ENCODE peak calls at places on chromosomes 12 and 14, in ten cellular contexts. P is neural progenitor cell, F is transverse colon, U is cardiac fibroblast, A is choroid plexus epithelial cell, T is left ventricle myocardium inferior, V is fibroblast of villous mesenchyme, D is right atrium auricular region, N is tibial artery, S is IMR-90. W is an unnamed sample.

GRCh38 chr12:93402333-93403311 is 24.9 kb downstream of the NUDT4 start:
- DNase-seq in U (no peak), F (no peak), S (no peak), N (no peak), P (no peak), V (no peak), D (no peak), T (no peak), A (no peak), W (no peak)

GRCh38 chr14:89025581-89026236 is 201.3 kb downstream of the TTC8 start:
- DNase-seq in F (no peak), V (peak), A (no peak), D (no peak), T (no peak), S (peak), P (no peak), U (peak), N (no peak), W (peak)

GRCh38 chr12:52011602-52012214 is 5.0 kb downstream of the TAMALIN start:
- DNase-seq in V (no peak), D (no peak), P (no peak), N (no peak), T (no peak), A (no peak), F (no peak), S (no peak), U (no peak), W (no peak)

GRCh38 chr14:24436355-24437019 is 6.1 kb downstream of the SDR39U1 start:
- DNase-seq in F (no peak), S (peak), T (no peak), D (no peak), A (peak), P (peak), N (no peak), V (peak), U (peak), W (peak)

GRCh38 chr14:95485222-95485819 is 31.1 kb downstream of the SYNE3 start:
- DNase-seq in P (peak), N (no peak), T (no peak), V (no peak), U (no peak), D (no peak), A (no peak), F (no peak), S (no peak), W (no peak)

GRCh38 chr14:98167702-98168101 is 1104.3 kb downstream of the BCL11B start:
- DNase-seq in F (no peak), N (no peak), P (no peak), A (no peak), U (no peak), V (no peak), S (no peak), T (no peak), D (no peak), W (no peak)

GRCh38 chr14:75301666-75302325 is 23.2 kb downstream of the FOS start:
- DNase-seq in A (peak), S (no peak), F (peak), V (peak), N (peak), D (peak), P (no peak), T (peak), U (peak), W (peak)

GRCh38 chr14:39431416-39432178 is 636 bp downstream of the FBXO33 start:
- DNase-seq in F (peak), A (peak), N (peak), V (peak), D (peak), U (peak), T (peak), P (peak), S (peak), W (peak)

GRCh38 chr12:89657090-89657489 is 51.5 kb downstream of the ATP2B1 start:
- DNase-seq in S (no peak), V (no peak), P (no peak), F (no peak), T (no peak), D (no peak), A (no peak), U (no peak), N (no peak), W (no peak)

GRCh38 chr12:32586390-32586789 is 92.7 kb upstream of the DNM1L start:
- DNase-seq in N (no peak), P (no peak), F (no peak), U (peak), T (no peak), A (peak), D (no peak), S (peak), V (peak), W (peak)

GRCh38 chr12:125944446-125944845 is 879.2 kb downstream of the AACS start:
- DNase-seq in S (no peak), A (no peak), N (no peak), P (no peak), U (no peak), F (no peak), V (no peak), D (no peak), T (no peak), W (no peak)

GRCh38 chr14:33120966-33121365 is 182.3 kb downstream of the NPAS3 start:
- DNase-seq in D (no peak), S (no peak), F (no peak), V (peak), U (peak), P (no peak), A (peak), N (no peak), T (no peak), W (peak)

GRCh38 chr12:2179953-2180736 is 127.4 kb downstream of the CACNA1C start:
- DNase-seq in F (peak), V (peak), U (peak), N (peak), T (peak), P (no peak), S (peak), A (peak), D (peak), W (peak)

GRCh38 chr12:57476162-57476992 is 3.3 kb downstream of the ARHGAP9 start:
- DNase-seq in U (no peak), V (no peak), S (no peak), N (no peak), D (no peak), A (no peak), P (no peak), F (peak), T (no peak), W (no peak)

GRCh38 chr14:73238262-73238852 is 1.1 kb downstream of the PAPLN start:
- DNase-seq in V (peak), A (peak), F (no peak), P (peak), S (peak), N (no peak), U (peak), D (no peak), T (no peak), W (peak)

GRCh38 chr14:68231832-68232642 is 412.5 kb downstream of the RAD51B start:
- DNase-seq in V (peak), D (no peak), U (peak), N (no peak), A (peak), T (no peak), F (no peak), S (peak), P (no peak), W (peak)

GRCh38 chr12:122368361-122369073 is 54.0 kb downstream of the CLIP1 start:
- DNase-seq in V (peak), P (no peak), T (no peak), N (no peak), S (peak), A (peak), U (peak), F (no peak), D (no peak), W (peak)

GRCh38 chr12:76449572-76449971 is 101.4 kb upstream of the BBS10 start:
- DNase-seq in U (peak), T (no peak), P (no peak), F (no peak), V (peak), N (no peak), A (peak), S (peak), D (no peak), W (peak)

GRCh38 chr14:55276736-55277135 is 5.5 kb downstream of the FBXO34 start:
- DNase-seq in F (no peak), U (no peak), S (no peak), A (no peak), T (no peak), P (no peak), D (no peak), N (no peak), V (no peak), W (no peak)

GRCh38 chr12:132033627-132034026 is 83.9 kb downstream of the EP400 start:
- DNase-seq in D (no peak), T (no peak), N (no peak), V (no peak), U (no peak), A (no peak), S (no peak), P (no peak), F (no peak), W (no peak)

GRCh38 chr14:44962573-44963528 is 861 bp downstream of the TOGARAM1 start:
- DNase-seq in U (peak), F (peak), N (peak), P (peak), A (peak), T (peak), S (peak), V (peak), D (peak), W (peak)

GRCh38 chr12:5458229-5459050 is 26.5 kb downstream of the NTF3 start:
- DNase-seq in S (no peak), F (no peak), T (no peak), A (no peak), V (no peak), N (peak), U (no peak), P (no peak), D (no peak), W (no peak)

GRCh38 chr14:50762001-50762930 is 68.7 kb downstream of the NIN start:
- DNase-seq in S (peak), F (no peak), V (peak), N (no peak), T (no peak), A (peak), P (no peak), D (no peak), U (peak), W (peak)

GRCh38 chr12:95788637-95789036 is 1.9 kb downstream of the NTN4 start:
- DNase-seq in S (peak), N (no peak), U (peak), V (peak), F (no peak), T (no peak), A (peak), P (no peak), D (no peak), W (peak)
- H3K4me3 ChIP-seq in S (peak), N (peak), U (peak), V (no peak), F (no peak), T (peak), A (no peak), P (no peak), D (peak), W (no peak)

GRCh38 chr14:30756594-30756993 is 117.8 kb upstream of the COCH start:
- DNase-seq in U (no peak), N (no peak), A (no peak), F (no peak), S (no peak), P (no peak), T (no peak), V (no peak), D (no peak), W (no peak)
- TF ChIP-seq CTCF in U (no peak), N (no peak), A (no peak), F (no peak), S (no peak), P (no peak), T (no peak), V (peak), D (no peak), W (no peak)

GRCh38 chr12:53500776-53501614 is at the start of gene TARBP2:
- DNase-seq in V (peak), S (peak), A (peak), T (peak), D (peak), N (peak), F (peak), P (peak), U (peak), W (peak)

GRCh38 chr12:53504004-53504920 is 3.0 kb downstream of the NPFF start:
- DNase-seq in T (no peak), U (no peak), N (peak), A (no peak), S (no peak), D (no peak), F (no peak), V (no peak), P (no peak), W (no peak)

GRCh38 chr12:53501615-53502181 is 615 bp downstream of the TARBP2 start:
- DNase-seq in T (no peak), P (no peak), S (no peak), N (no peak), U (no peak), F (no peak), V (no peak), D (peak), A (no peak), W (no peak)

GRCh38 chr12:53502983-53503728 is 2.1 kb downstream of the TARBP2 start:
- DNase-seq in A (no peak), T (no peak), N (peak), P (no peak), D (no peak), S (no peak), U (no peak), F (no peak), V (no peak), W (no peak)

GRCh38 chr12:53502331-53502730 is 1.2 kb downstream of the TARBP2 start:
- DNase-seq in T (no peak), D (no peak), A (no peak), U (peak), N (peak), S (no peak), P (no peak), V (peak), F (no peak), W (peak)
- H3K4me3 ChIP-seq in T (peak), D (peak), A (no peak), U (peak), N (peak), S (no peak), P (peak), V (peak), F (no peak), W (peak)

GRCh38 chr12:44812062-44812461 is 64.1 kb downstream of the NELL2 start:
- DNase-seq in V (no peak), A (no peak), T (no peak), S (no peak), U (no peak), P (no peak), D (no peak), N (no peak), F (no peak), W (no peak)
- TF ChIP-seq CTCF in V (no peak), A (no peak), T (no peak), S (no peak), U (no peak), P (peak), D (no peak), N (no peak), F (peak), W (no peak)

GRCh38 chr14:103123634-103124500 is 606 bp downstream of the TNFAIP2 start:
- DNase-seq in S (no peak), V (peak), U (peak), P (peak), A (peak), F (no peak), D (peak), T (peak), N (peak), W (peak)
- H3K4me3 ChIP-seq in S (no peak), V (peak), U (peak), P (peak), A (peak), F (peak), D (peak), T (peak), N (peak), W (peak)

GRCh38 chr12:43501705-43502104 is 50.3 kb downstream of the ADAMTS20 start:
- DNase-seq in S (peak), V (peak), D (no peak), T (no peak), P (peak), U (peak), N (no peak), F (no peak), A (peak), W (peak)
- TF ChIP-seq CTCF in S (peak), V (peak), D (no peak), T (no peak), P (peak), U (peak), N (no peak), F (no peak), A (peak), W (peak)

DNA sequence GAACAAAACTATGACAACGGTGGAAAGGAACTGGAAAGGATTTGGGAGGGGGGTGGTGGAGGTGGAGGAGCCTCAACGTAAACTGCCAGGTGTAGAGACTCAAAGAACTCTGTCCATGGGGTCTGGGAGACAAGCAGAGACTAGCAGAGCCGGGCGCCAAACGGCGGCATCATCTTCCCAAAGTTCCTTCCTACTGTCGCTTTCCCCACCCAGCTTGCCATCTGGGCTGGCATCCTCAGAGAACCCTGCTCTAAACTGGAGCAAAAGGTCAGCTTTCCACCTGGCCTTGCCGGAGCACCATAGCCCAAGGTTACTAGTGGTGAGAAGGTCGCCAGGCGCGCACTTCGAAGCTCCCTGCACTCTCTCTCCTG is 4.0 kb upstream of the IRF2BPL start:
- DNase-seq in T (no peak), D (no peak), V (no peak), S (no peak), U (no peak), P (no peak), A (no peak), F (no peak), N (no peak), W (no peak)
- H3K4me3 ChIP-seq in T (peak), D (peak), V (peak), S (peak), U (peak), P (peak), A (peak), F (peak), N (peak), W (peak)

DNA sequence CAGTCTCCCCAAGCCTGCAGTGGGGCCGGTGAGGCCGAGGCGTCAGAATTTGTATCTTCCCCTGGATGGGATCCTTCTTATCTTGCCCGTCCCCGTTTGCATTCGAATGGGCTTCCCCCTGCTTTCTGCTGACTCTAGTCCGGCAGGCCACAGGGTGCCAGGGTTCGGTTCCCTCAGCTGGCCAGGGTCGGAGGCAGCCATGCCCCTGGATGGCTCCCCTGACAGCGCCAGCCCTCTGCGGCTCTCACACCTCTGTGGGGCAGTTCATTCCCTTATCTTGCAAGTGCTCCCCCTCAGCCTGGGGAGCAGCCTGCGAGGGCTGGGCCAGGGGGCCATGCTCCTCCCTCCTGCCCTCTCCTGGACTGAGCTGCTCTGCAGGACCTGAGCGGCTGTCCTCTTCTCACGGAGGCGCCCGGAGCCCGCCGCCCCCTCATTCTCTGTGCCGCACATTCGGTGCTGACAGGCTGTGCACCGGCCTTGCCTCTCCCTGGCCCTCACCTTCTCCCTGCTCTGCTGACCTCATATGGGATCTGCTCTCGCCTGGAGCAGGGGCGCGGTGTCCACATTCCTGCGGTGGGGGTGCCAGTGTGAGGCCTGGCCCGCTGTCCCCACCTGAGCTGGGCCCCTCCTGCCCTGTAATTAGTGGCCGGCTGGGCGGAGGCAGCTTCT is 32.8 kb downstream of the KIF26A start:
- DNase-seq in F (no peak), S (no peak), V (no peak), T (no peak), D (no peak), U (no peak), A (no peak), P (peak), N (no peak), W (no peak)
- TF ChIP-seq CTCF in F (no peak), S (no peak), V (no peak), T (no peak), D (no peak), U (no peak), A (no peak), P (peak), N (no peak), W (no peak)

GRCh38 chr12:72273499-72273837 is 1.3 kb downstream of the TRHDE start:
- DNase-seq in A (no peak), T (no peak), U (no peak), P (peak), V (no peak), F (no peak), N (no peak), S (no peak), D (no peak), W (no peak)
- H3K4me3 ChIP-seq in A (peak), T (peak), U (peak), P (peak), V (peak), F (peak), N (peak), S (peak), D (peak), W (peak)